ENCODE peak calls at places on chromosome 3, in seven cellular contexts. M is CD8-positive, alpha-beta T cell; P is brain microvascular endothelial cell; F is osteoblast; H is mesothelial cell of epicardium; A is GM12865; B is astrocyte of the spinal cord. N is an unnamed sample.

GRCh38 chr3:29099775-29100174 is 181.1 kb upstream of the RBMS3 start:
- DNase-seq in M (no peak), P (peak), F (peak), H (no peak), A (no peak), B (no peak), N (no peak)

GRCh38 chr3:62210016-62210415 is 163.3 kb downstream of the FEZF2 start:
- DNase-seq in M (no peak), P (no peak), F (peak), H (no peak), A (no peak), B (no peak), N (no peak)

GRCh38 chr3:149879872-149880271 is 66.9 kb downstream of the RNF13 start:
- DNase-seq in M (no peak), P (peak), F (no peak), H (peak), A (peak), B (peak), N (no peak)

GRCh38 chr3:140359198-140359995 is 318.5 kb upstream of the TRIM42 start:
- DNase-seq in M (no peak), P (no peak), F (no peak), H (no peak), A (no peak), B (no peak), N (no peak)

GRCh38 chr3:44628716-44629115 is 3.9 kb downstream of the ZNF197 start:
- DNase-seq in M (no peak), P (no peak), F (no peak), H (no peak), A (no peak), B (no peak), N (no peak)

GRCh38 chr3:129505341-129505740 is 23.1 kb upstream of the RHO start:
- DNase-seq in M (no peak), P (no peak), F (peak), H (no peak), A (no peak), B (no peak), N (no peak)

GRCh38 chr3:146326875-146327543 is 76.1 kb upstream of the PLSCR4 start:
- DNase-seq in M (no peak), P (peak), F (peak), H (no peak), A (no peak), B (peak), N (no peak)

GRCh38 chr3:161104561-161105551 is at the start of gene B3GALNT1:
- DNase-seq in M (no peak), P (peak), F (peak), H (peak), A (peak), B (peak), N (no peak)

GRCh38 chr3:160078533-160078932 is 89.9 kb downstream of the IL12A start:
- DNase-seq in M (no peak), P (no peak), F (peak), H (no peak), A (no peak), B (no peak), N (no peak)

GRCh38 chr3:138833908-138834358 is 795 bp downstream of the PIK3CB start:
- DNase-seq in M (no peak), P (peak), F (peak), H (no peak), A (peak), B (peak), N (no peak)

GRCh38 chr3:187958432-187959003 is 195.4 kb upstream of the LPP start:
- DNase-seq in M (peak), P (no peak), F (no peak), H (no peak), A (no peak), B (no peak), N (no peak)

GRCh38 chr3:98702166-98702565 is 61.0 kb upstream of the ST3GAL6 start:
- DNase-seq in M (no peak), P (no peak), F (no peak), H (no peak), A (no peak), B (no peak), N (no peak)

GRCh38 chr3:32147935-32148334 is 41.5 kb downstream of the GPD1L start:
- DNase-seq in M (no peak), P (no peak), F (no peak), H (no peak), A (no peak), B (no peak), N (no peak)

GRCh38 chr3:169454823-169455222 is 208.7 kb downstream of the MECOM start:
- DNase-seq in M (no peak), P (peak), F (no peak), H (no peak), A (no peak), B (no peak), N (no peak)

GRCh38 chr3:126948980-126949535 is 33.9 kb upstream of the PLXNA1 start:
- DNase-seq in M (no peak), P (no peak), F (no peak), H (no peak), A (no peak), B (no peak), N (no peak)

GRCh38 chr3:9976736-9977709 is 9.6 kb downstream of the EMC3 start:
- DNase-seq in M (no peak), P (peak), F (peak), H (no peak), A (no peak), B (peak), N (no peak)

GRCh38 chr3:127743676-127744075 is 70.9 kb downstream of the ABTB1 start:
- DNase-seq in M (no peak), P (no peak), F (no peak), H (no peak), A (no peak), B (no peak), N (no peak)

GRCh38 chr3:25380222-25380739 is 47.8 kb upstream of the RARB start:
- DNase-seq in M (no peak), P (no peak), F (no peak), H (no peak), A (no peak), B (peak), N (no peak)

GRCh38 chr3:8573342-8573926 is 71.2 kb downstream of the SSUH2 start:
- DNase-seq in M (no peak), P (no peak), F (no peak), H (no peak), A (no peak), B (no peak), N (no peak)

GRCh38 chr3:114454592-114455251 is 160.9 kb downstream of the TIGIT start:
- DNase-seq in M (no peak), P (no peak), F (no peak), H (no peak), A (peak), B (peak), N (no peak)

GRCh38 chr3:170941551-170941950 is 33.1 kb upstream of the EIF5A2 start:
- DNase-seq in M (no peak), P (no peak), F (no peak), H (no peak), A (no peak), B (no peak), N (no peak)

GRCh38 chr3:64238971-64239667 is 13.9 kb upstream of the PRICKLE2 start:
- DNase-seq in M (no peak), P (peak), F (peak), H (peak), A (no peak), B (peak), N (peak)

GRCh38 chr3:43818229-43818628 is 127.5 kb downstream of the ABHD5 start:
- DNase-seq in M (no peak), P (no peak), F (no peak), H (no peak), A (no peak), B (no peak), N (no peak)

GRCh38 chr3:141246958-141247301 is 15.3 kb downstream of the PXYLP1 start:
- DNase-seq in M (no peak), P (no peak), F (no peak), H (no peak), A (no peak), B (no peak), N (no peak)

GRCh38 chr3:146577662-146578061 is 27.5 kb downstream of the PLSCR5 start:
- DNase-seq in M (peak), P (peak), F (peak), H (no peak), A (peak), B (peak), N (no peak)

GRCh38 chr3:155241559-155241958 is 51.9 kb downstream of the STRIT1 start:
- DNase-seq in M (no peak), P (no peak), F (no peak), H (no peak), A (no peak), B (no peak), N (no peak)

GRCh38 chr3:194930439-194931204 is 244.9 kb downstream of the FAM43A start:
- DNase-seq in M (no peak), P (peak), F (peak), H (no peak), A (no peak), B (peak), N (no peak)

GRCh38 chr3:46632792-46633191 is 20.5 kb downstream of the FAM240A start:
- DNase-seq in M (no peak), P (no peak), F (no peak), H (no peak), A (no peak), B (no peak), N (no peak)
- TF ChIP-seq CTCF in M (no peak), P (no peak), F (no peak), H (no peak), A (no peak), B (no peak), N (no peak)

GRCh38 chr3:68931406-68932149 is 769 bp downstream of the TAFA4 start:
- DNase-seq in M (no peak), P (no peak), F (peak), H (no peak), A (no peak), B (no peak), N (no peak)
- TF ChIP-seq CTCF in M (no peak), P (no peak), F (no peak), H (no peak), A (no peak), B (no peak), N (no peak)

GRCh38 chr3:15098503-15099363 is at the start of gene RBSN:
- DNase-seq in M (peak), P (peak), F (peak), H (peak), A (peak), B (peak), N (peak)
- TF ChIP-seq CTCF in M (no peak), P (no peak), F (no peak), H (no peak), A (no peak), B (no peak), N (no peak)

GRCh38 chr3:14829811-14830210 is 11.0 kb downstream of the FGD5 start:
- DNase-seq in M (no peak), P (no peak), F (no peak), H (no peak), A (no peak), B (no peak), N (no peak)

GRCh38 chr3:14826069-14826468 is 7.3 kb downstream of the FGD5 start:
- DNase-seq in M (no peak), P (no peak), F (no peak), H (no peak), A (no peak), B (no peak), N (no peak)

GRCh38 chr3:14823910-14824629 is 5.3 kb downstream of the FGD5 start:
- DNase-seq in M (no peak), P (no peak), F (no peak), H (no peak), A (no peak), B (no peak), N (no peak)

GRCh38 chr3:14824646-14825045 is 5.9 kb downstream of the FGD5 start:
- DNase-seq in M (no peak), P (no peak), F (no peak), H (no peak), A (no peak), B (no peak), N (no peak)

GRCh38 chr3:14827776-14828175 is 9.0 kb downstream of the FGD5 start:
- DNase-seq in M (no peak), P (no peak), F (no peak), H (no peak), A (no peak), B (no peak), N (no peak)
- TF ChIP-seq CTCF in M (no peak), P (no peak), F (no peak), H (no peak), A (no peak), B (no peak), N (no peak)

DNA sequence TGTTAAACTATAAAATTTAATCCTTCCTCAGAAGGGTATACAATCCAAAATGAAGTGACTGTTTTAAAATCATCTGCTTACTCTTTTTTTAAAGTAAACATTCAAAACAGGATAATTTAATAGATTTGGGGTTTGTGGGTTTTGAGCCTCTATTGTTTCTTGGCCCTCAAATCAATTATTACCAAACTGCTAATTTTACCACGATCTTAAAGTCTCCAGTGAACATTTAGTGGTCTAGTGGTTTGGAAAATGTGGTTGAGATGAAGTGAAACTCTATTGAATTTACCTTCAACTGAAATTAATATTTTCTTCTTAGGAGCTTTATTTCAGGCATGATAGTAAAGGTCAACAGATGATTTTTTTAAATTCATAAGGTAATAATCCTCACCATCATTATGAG is 11.2 kb upstream of the ATP11B start:
- DNase-seq in M (no peak), P (no peak), F (no peak), H (no peak), A (no peak), B (no peak), N (no peak)
- TF ChIP-seq CTCF in M (no peak), P (no peak), F (no peak), H (no peak), A (no peak), B (no peak), N (no peak)

GRCh38 chr3:57085211-57085610 is 24.7 kb downstream of the SPATA12 start:
- DNase-seq in M (no peak), P (no peak), F (peak), H (no peak), A (no peak), B (no peak), N (no peak)
- TF ChIP-seq CTCF in M (no peak), P (no peak), F (no peak), H (no peak), A (no peak), B (no peak), N (no peak)

DNA sequence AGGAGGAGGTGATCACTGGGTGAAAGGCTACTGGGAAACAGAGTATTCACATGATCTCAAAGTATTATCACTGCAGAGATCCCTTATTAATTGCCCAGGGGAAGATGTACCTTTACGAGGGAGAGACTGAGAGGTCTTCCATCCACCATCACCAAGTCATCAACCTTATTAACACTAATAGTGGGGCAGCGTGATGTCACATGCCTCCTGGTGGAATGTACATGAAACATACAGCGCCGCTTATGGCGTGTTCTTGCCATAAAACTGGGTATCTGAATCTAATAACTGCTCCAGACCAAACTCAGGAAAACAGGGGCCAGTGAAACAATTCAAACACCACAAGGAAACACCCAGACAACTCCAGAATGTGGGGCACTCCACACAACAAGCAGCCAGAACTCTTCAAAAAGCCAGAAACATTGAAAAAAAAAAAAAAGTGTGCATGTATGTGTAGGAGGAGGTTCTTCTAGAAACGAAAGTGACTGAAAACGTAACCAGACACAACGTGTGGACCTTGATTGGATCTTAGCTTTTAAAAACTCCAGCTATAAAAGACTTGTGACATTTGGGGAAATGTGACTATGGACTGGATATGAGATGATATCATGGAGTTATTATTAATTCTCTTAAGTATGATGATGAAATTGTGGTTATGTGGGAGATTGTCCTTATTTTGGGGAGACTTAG is 4.6 kb downstream of the STIMATE start:
- DNase-seq in M (peak), P (no peak), F (no peak), H (no peak), A (peak), B (no peak), N (no peak)
- TF ChIP-seq CTCF in M (peak), P (peak), F (no peak), H (no peak), A (no peak), B (peak), N (no peak)

GRCh38 chr3:50259432-50260026 is 9.4 kb upstream of the SEMA3B start:
- DNase-seq in M (no peak), P (no peak), F (peak), H (no peak), A (no peak), B (no peak), N (no peak)

GRCh38 chr3:50260942-50261441 is 8.0 kb upstream of the SEMA3B start:
- DNase-seq in M (no peak), P (no peak), F (peak), H (no peak), A (no peak), B (no peak), N (no peak)

GRCh38 chr3:50261505-50261904 is 7.4 kb upstream of the SEMA3B start:
- DNase-seq in M (no peak), P (no peak), F (no peak), H (no peak), A (no peak), B (no peak), N (no peak)

GRCh38 chr3:50258979-50259378 is 10.0 kb upstream of the SEMA3B start:
- DNase-seq in M (no peak), P (no peak), F (peak), H (no peak), A (no peak), B (no peak), N (no peak)

DNA sequence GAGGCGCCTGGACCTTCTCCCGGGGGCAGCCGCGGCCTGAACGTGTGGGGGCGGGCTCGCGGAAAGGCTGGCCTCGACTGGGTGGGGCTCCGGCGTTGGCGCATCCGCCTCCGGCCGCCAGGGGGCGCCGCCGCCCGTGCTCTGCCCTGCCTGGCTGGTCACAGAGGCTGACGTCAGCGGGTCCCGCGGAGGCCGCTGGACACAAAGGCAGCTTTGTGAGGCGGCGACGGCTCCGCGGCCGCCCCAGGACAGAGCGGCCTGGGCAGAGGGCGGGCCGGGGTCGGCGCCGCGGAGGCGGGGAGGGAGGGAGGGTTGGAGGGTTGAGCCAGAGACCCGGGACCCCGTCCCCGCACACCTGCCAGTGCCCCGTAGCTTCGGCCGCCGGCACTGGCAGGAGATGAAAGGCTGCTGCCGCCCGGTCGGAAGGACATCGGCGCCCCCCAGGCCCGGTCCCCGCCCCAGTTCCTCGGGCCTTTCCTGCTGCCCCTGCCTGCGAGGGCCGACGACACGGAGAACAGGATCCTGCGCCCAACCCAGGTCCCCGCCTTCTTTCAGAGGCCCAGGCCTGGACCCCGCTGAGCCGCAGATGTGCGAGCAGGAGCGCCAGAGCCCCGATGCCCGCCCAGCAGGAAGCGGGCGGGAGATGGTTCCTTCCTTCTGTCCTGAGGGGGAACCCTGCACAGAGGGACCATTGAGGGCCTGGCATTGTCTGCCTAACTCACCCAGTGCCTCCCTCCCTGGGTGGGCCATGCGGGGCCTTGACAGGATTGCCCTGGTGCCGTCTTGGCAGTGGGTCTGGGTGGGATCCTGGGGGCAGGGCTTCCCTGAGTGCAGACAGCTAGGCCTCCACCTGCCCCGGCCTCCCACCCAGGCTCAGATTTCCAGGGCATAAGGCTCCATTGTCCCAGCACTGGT is 8.7 kb upstream of the SEMA3B start:
- DNase-seq in M (peak), P (peak), F (peak), H (peak), A (peak), B (peak), N (peak)
- TF ChIP-seq CTCF in M (peak), P (peak), F (peak), H (peak), A (peak), B (peak), N (peak)

GRCh38 chr3:115667175-115668065 is 44.1 kb downstream of the GAP43 start:
- DNase-seq in M (no peak), P (no peak), F (peak), H (no peak), A (no peak), B (peak), N (no peak)
- TF ChIP-seq CTCF in M (no peak), P (peak), F (no peak), H (no peak), A (no peak), B (no peak), N (no peak)

GRCh38 chr3:11558461-11558903 is 85.2 kb downstream of the VGLL4 start:
- DNase-seq in M (no peak), P (no peak), F (peak), H (no peak), A (no peak), B (no peak), N (no peak)
- TF ChIP-seq CTCF in M (no peak), P (no peak), F (no peak), H (no peak), A (no peak), B (no peak), N (no peak)